ENCODE peak calls at places on chromosomes 5 and 9, in ten cellular contexts. I is mucosa of descending colon, R is left ventricle myocardium inferior, P is MM.1S, O is uterus, K is HCT116, F is mammary epithelial cell, H is H1, D is upper lobe of right lung, G is OCI-LY7. T is an unnamed sample.
A peak's percentile ranks its signal among the peaks of the same experiment; 100 is the strongest.

GRCh38 chr5:171520300-171521170 is 101.1 kb downstream of the FGF18 start:
- DNase-seq in I (peak; percentile 44), R (peak; percentile 44), P (no peak), O (peak; percentile 60), K (no peak), F (no peak), H (peak; percentile 49), D (no peak), G (no peak), T (peak; percentile 62)

GRCh38 chr9:95764490-95764889 is 111.0 kb upstream of the ERCC6L2 start:
- DNase-seq in I (no peak), R (no peak), P (no peak), O (no peak), K (no peak), F (no peak), H (no peak), D (no peak), G (no peak), T (no peak)

GRCh38 chr9:88521308-88521707 is 13.7 kb upstream of the NXNL2 start:
- DNase-seq in I (no peak), R (no peak), P (no peak), O (no peak), K (no peak), F (no peak), H (no peak), D (no peak), G (no peak), T (no peak)

GRCh38 chr9:128504485-128505413 is at the start of gene GLE1:
- DNase-seq in I (peak; percentile 97), R (peak; percentile 96), P (peak; percentile 94), O (peak; percentile 96), K (peak; percentile 83), F (peak; percentile 90), H (peak; percentile 77), D (peak; percentile 98), G (peak; percentile 95), T (peak; percentile 98)

GRCh38 chr5:155402927-155403645 is 389.5 kb downstream of the KIF4B start:
- DNase-seq in I (no peak), R (no peak), P (no peak), O (no peak), K (no peak), F (peak; percentile 99), H (no peak), D (no peak), G (no peak), T (no peak)

GRCh38 chr5:17314907-17315471 is 97.6 kb downstream of the BASP1 start:
- DNase-seq in I (no peak), R (no peak), P (peak; percentile 70), O (no peak), K (no peak), F (no peak), H (no peak), D (no peak), G (peak; percentile 72), T (no peak)

GRCh38 chr9:135221951-135222631 is 134.6 kb downstream of the OLFM1 start:
- DNase-seq in I (no peak), R (no peak), P (no peak), O (no peak), K (no peak), F (no peak), H (no peak), D (peak; percentile 59), G (peak; percentile 1), T (no peak)

GRCh38 chr9:89351584-89351983 is 33.3 kb downstream of the SECISBP2 start:
- DNase-seq in I (no peak), R (no peak), P (no peak), O (no peak), K (no peak), F (no peak), H (no peak), D (no peak), G (no peak), T (peak; percentile 61)

GRCh38 chr5:173733831-173734491 is 117.5 kb upstream of the BOD1 start:
- DNase-seq in I (no peak), R (no peak), P (no peak), O (no peak), K (no peak), F (no peak), H (no peak), D (peak; percentile 57), G (peak; percentile 92), T (no peak)

GRCh38 chr5:61342066-61342465 is 10.0 kb downstream of the ZSWIM6 start:
- DNase-seq in I (no peak), R (no peak), P (no peak), O (no peak), K (no peak), F (peak; percentile 73), H (no peak), D (no peak), G (no peak), T (no peak)

GRCh38 chr5:3131161-3131560 is 379.7 kb upstream of the IRX2 start:
- DNase-seq in I (no peak), R (no peak), P (no peak), O (no peak), K (no peak), F (no peak), H (no peak), D (no peak), G (no peak), T (no peak)

GRCh38 chr9:27602107-27602836 is 29.0 kb upstream of the C9orf72 start:
- DNase-seq in I (no peak), R (no peak), P (no peak), O (no peak), K (no peak), F (no peak), H (no peak), D (no peak), G (no peak), T (no peak)

GRCh38 chr5:170360712-170361501 is 28.3 kb downstream of the KCNMB1 start:
- DNase-seq in I (no peak), R (no peak), P (no peak), O (no peak), K (no peak), F (no peak), H (no peak), D (no peak), G (no peak), T (no peak)

GRCh38 chr5:60092671-60093422 is 199.3 kb upstream of the PDE4D start:
- DNase-seq in I (no peak), R (no peak), P (no peak), O (no peak), K (no peak), F (peak; percentile 72), H (no peak), D (no peak), G (no peak), T (no peak)

GRCh38 chr9:126984969-126985368 is 70.4 kb downstream of the RALGPS1 start:
- DNase-seq in I (peak; percentile 56), R (no peak), P (no peak), O (no peak), K (peak; percentile 26), F (peak; percentile 9), H (no peak), D (no peak), G (no peak), T (peak; percentile 31)

DNA sequence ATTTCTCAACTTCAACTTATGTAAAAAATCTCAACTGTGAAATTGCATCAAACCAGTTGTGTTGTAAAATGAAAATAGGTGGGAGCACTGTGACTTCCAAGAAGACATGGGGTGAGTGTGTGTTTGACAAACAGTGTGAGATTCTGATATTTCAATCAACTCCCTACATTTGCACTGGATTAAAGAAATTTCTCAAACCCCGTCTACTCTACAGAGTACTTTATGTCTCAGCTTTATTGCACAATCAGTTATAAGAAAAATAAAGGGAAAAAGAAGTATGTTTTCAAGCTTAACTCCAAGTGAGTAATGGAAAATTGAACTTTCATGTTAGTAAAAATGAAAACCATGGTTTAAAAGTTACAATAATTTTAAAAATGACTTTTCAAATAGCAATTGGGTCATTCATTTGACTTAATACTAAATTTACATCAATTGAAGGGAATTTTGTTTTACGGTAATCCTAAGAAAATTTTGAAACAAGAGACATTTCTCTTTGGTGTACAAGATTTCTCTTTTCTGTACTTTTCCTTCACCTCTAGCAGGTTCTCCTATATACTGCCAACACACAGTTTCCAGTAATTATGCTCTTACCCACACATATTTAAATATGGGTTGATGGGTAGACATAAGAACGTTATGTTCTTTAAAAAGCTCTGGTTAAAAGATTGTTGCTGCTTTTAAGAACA is 80.3 kb downstream of the CDO1 start:
- DNase-seq in I (no peak), R (no peak), P (no peak), O (no peak), K (no peak), F (no peak), H (no peak), D (no peak), G (no peak), T (no peak)
- H3K4me3 ChIP-seq in I (no peak overlapping the region), R (no peak overlapping the region), P (no peak overlapping the region), O (no peak overlapping the region), K (no peak overlapping the region), F (no peak overlapping the region), H (peak overlapping the region; percentile 27), D (no peak overlapping the region), G (no peak overlapping the region), T (no peak overlapping the region)

DNA sequence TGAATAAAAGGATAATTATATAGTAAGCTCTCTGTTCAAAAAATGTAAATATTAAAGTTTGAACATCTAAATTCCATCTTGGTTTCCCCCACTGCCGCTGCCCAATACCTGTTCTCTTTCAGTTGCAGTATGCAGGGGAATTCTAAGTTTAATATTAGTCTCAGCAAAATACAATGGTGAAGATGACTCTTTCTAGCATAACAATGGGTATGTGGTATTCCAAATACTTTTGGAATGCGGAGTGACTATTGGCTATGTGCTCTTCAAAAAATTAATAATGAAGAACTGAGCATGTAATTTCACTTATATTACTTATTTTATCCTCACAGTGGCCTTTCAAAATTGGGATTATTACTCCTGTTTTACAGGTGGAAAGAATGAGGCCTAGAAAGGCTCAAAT is 3.4 kb downstream of the CDKN2B-AS1 start:
- DNase-seq in I (no peak), R (no peak), P (no peak), O (no peak), K (no peak), F (no peak), H (no peak), D (no peak), G (no peak), T (no peak)
- H3K4me3 ChIP-seq in I (no peak overlapping the region), R (no peak overlapping the region), P (no peak overlapping the region), O (no peak overlapping the region), K (no peak overlapping the region), F (no peak overlapping the region), H (no peak overlapping the region), D (no peak overlapping the region), G (no peak overlapping the region), T (no peak overlapping the region)

GRCh38 chr5:146540421-146540820 is 24.4 kb upstream of the GPR151 start:
- DNase-seq in I (no peak), R (no peak), P (no peak), O (no peak), K (no peak), F (peak; percentile 51), H (no peak), D (no peak), G (no peak), T (no peak)
- H3K4me3 ChIP-seq in I (no peak overlapping the region), R (no peak overlapping the region), P (no peak overlapping the region), O (no peak overlapping the region), K (no peak overlapping the region), F (no peak overlapping the region), H (no peak overlapping the region), D (no peak overlapping the region), G (no peak overlapping the region), T (no peak overlapping the region)

DNA sequence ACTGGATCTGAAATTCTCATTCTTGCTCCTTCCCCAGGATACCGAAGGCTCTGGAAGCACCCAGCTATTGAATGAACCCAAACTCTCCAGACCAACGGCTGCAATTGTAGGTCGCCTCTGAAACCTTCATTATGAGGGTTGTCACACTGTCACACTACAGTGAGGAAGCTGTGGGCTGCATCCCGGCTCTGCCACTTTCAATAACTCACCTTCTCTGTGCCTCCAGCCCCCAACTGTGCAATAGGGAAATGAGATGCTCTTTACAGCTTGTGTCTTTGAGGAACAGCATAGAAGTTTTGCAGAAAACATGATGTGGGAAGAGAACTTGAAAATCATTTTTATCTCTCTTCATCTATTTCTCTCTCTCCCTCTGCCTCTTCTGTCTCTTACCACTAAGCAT is 69.6 kb upstream of the TGFBR1 start:
- DNase-seq in I (no peak), R (no peak), P (no peak), O (no peak), K (no peak), F (no peak), H (no peak), D (no peak), G (no peak), T (no peak)
- H3K4me3 ChIP-seq in I (no peak overlapping the region), R (no peak overlapping the region), P (no peak overlapping the region), O (no peak overlapping the region), K (no peak overlapping the region), F (no peak overlapping the region), H (no peak overlapping the region), D (no peak overlapping the region), G (no peak overlapping the region), T (no peak overlapping the region)